ENCODE peak calls at places on chromosomes 6 and 20, in four cellular contexts. U is GM23338, D is SK-N-MC, C is prostate gland. W is an unnamed sample.

GRCh38 chr20:52747736-52748135 is 224.4 kb upstream of the TSHZ2 start:
- DNase-seq in U (peak; percentile 75), D (no peak), C (no peak), W (no peak)

GRCh38 chr20:34580588-34580940 is 22.0 kb downstream of the MAP1LC3A start:
- DNase-seq in U (no peak), D (no peak), C (no peak), W (no peak)

GRCh38 chr6:117501722-117502121 is 19.2 kb downstream of the DCBLD1 start:
- DNase-seq in U (no peak), D (no peak), C (no peak), W (no peak)

GRCh38 chr6:131250121-131250520 is 114.9 kb downstream of the AKAP7 start:
- DNase-seq in U (peak; percentile 77), D (no peak), C (peak; percentile 60), W (peak; percentile 78)

GRCh38 chr6:18237167-18237566 is 27.2 kb downstream of the DEK start:
- DNase-seq in U (no peak), D (no peak), C (no peak), W (no peak)

GRCh38 chr6:128513878-128514277 is 6.5 kb downstream of the PTPRK start:
- DNase-seq in U (no peak), D (no peak), C (no peak), W (no peak)

GRCh38 chr6:15522856-15523529 is 139.8 kb downstream of the DTNBP1 start:
- DNase-seq in U (no peak), D (no peak), C (no peak), W (no peak)

GRCh38 chr6:45714795-45715507 is 300.7 kb downstream of the CLIC5 start:
- DNase-seq in U (peak; percentile 92), D (peak; percentile 57), C (peak; percentile 77), W (peak; percentile 59)

GRCh38 chr6:119179062-119179461 is 100.6 kb upstream of the FAM184A start:
- DNase-seq in U (no peak), D (no peak), C (no peak), W (no peak)

GRCh38 chr6:147651249-147652063 is 143.0 kb downstream of the SAMD5 start:
- DNase-seq in U (peak; percentile 23), D (no peak), C (no peak), W (peak; percentile 20)

GRCh38 chr6:126182650-126183311 is 157.1 kb upstream of the CENPW start:
- DNase-seq in U (peak; percentile 24), D (no peak), C (no peak), W (no peak)

GRCh38 chr6:169082093-169082492 is 171.6 kb downstream of the THBS2 start:
- DNase-seq in U (no peak), D (no peak), C (no peak), W (no peak)

GRCh38 chr6:138537090-138537489 is 37.8 kb upstream of the NHSL1 start:
- DNase-seq in U (no peak), D (no peak), C (no peak), W (no peak)

GRCh38 chr20:14963262-14963663 is 625.9 kb upstream of the FLRT3 start:
- DNase-seq in U (no peak), D (no peak), C (peak; percentile 31), W (no peak)

GRCh38 chr6:158033751-158034702 is 52.4 kb downstream of the SYNJ2 start:
- DNase-seq in U (no peak), D (no peak), C (no peak), W (peak; percentile 83)

GRCh38 chr6:1044040-1044836 is 267.7 kb upstream of the FOXQ1 start:
- DNase-seq in U (no peak), D (no peak), C (peak; percentile 69), W (peak; percentile 32)

GRCh38 chr6:44800171-44800671 is 412.7 kb downstream of the CDC5L start:
- DNase-seq in U (no peak), D (no peak), C (peak; percentile 68), W (no peak)

GRCh38 chr6:106790935-106791334 is 161.6 kb downstream of the QRSL1 start:
- DNase-seq in U (no peak), D (no peak), C (no peak), W (no peak)

GRCh38 chr6:11414564-11414963 is 123.0 kb upstream of the TMEM170B start:
- DNase-seq in U (peak; percentile 66), D (no peak), C (peak; percentile 43), W (no peak)

GRCh38 chr6:17871836-17872235 is 115.6 kb downstream of the KIF13A start:
- DNase-seq in U (no peak), D (no peak), C (no peak), W (no peak)

GRCh38 chr20:44033344-44033743 is 118.7 kb downstream of the TOX2 start:
- DNase-seq in U (no peak), D (no peak), C (no peak), W (no peak)

GRCh38 chr20:48440916-48441315 is 386.9 kb downstream of the PREX1 start:
- DNase-seq in U (no peak), D (no peak), C (no peak), W (no peak)

DNA sequence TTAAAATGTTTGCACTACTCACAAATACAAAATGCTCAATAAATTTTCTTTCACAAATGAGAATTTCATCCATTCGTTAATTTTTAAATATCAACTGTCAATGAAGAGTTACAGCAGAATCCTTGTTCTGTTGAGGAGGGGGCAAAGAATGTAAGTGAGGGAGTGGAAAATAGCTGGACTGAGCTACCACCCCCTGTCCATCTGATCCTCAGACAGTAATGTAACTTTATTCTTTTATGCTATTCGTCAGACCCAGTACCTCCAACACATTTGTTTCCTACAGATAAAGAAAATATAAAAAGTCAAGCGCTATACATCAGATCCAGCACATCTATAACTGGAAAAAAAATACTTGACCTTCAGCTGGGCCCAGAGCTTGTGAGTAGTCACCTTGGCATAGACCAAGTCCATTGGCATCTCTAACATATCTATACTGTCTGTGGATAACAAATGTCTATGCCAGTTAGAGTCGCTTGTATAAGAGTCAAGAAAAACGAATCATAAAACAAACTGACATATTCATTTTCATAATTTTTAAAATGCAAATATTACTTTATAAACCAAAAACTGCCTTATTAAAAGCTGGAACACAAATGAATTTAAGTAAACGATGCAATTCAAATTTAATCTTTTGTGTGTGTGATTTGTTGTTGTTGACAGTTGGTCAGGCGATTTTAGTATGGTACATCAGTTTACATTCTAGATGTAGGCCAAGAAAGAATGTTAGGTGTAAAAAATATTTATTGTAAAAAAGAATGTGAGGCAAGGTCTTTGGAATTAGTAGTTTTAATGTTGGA is 57.2 kb upstream of the HFE start:
- DNase-seq in U (no peak), D (no peak), C (no peak), W (no peak)
- TF ChIP-seq POLR2AphosphoS5 in U (no peak), D (no peak), C (no peak), W (no peak)

DNA sequence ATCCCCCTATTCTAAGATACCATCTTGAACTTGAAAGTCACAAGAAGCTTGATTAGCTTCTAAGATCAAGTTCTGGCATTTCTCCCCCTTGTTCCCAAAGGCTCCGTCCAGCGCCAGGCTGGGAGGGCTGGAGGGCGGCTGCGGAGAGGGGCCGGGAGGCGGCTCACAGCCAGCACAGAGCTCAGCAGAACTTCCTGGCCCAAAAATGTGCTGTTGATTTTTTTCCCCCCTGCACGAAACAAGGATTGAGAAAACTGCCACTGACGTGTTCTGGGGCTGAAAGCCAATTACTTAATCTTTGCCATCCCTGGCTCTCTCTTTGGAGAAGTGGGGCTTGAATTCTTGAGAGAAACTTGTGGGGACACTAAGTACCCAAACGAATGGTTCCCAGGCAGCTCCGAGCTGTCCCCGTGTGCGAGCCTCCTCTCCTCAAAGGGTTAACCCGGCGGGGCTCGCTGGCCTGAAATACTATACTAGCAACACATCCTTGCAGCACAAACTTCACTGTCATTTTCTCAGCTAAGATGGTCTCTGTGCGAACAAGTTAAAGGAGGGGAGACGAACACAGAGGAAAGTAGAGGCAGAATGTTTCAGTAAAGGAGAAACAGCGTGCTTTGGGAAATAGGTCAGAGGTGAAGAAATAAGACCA is 454 bp downstream of the TRAF3IP2 start:
- DNase-seq in U (peak; percentile 83), D (no peak), C (peak; percentile 58), W (peak; percentile 64)
- H3K4me3 ChIP-seq in U (peak overlapping the region; percentile 58), D (no peak overlapping the region), C (peak overlapping the region; percentile 45), W (peak overlapping the region; percentile 28)

GRCh38 chr20:13784271-13784892 is 337 bp downstream of the ESF1 start:
- DNase-seq in U (no peak), D (no peak), C (no peak), W (no peak)
- TF ChIP-seq POLR2AphosphoS5 in U (no peak), D (peak; percentile 95), C (no peak), W (no peak)

DNA sequence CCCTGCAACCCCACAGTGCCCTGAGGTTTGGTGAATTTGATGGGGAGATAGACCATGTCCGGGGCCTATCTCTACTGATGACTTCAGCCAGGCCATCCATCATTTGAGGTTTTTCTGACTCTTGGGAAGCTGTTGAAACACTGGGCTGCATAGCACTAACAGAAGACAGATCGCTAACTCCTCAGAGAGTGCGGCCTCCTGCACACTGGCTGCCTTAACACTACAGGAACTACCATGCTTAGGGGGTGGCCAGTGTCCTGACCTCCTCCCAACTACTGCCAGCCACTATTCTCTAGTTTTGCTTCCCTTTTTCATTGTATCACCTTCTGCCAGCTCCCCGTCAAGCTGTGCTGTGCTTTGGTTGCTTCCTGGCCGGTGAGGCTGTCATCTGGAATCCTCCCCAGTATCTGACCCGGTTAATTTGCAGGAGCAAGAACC is 57.1 kb upstream of the TRAF3IP2 start:
- DNase-seq in U (no peak), D (no peak), C (peak; percentile 48), W (peak; percentile 26)
- H3K4me3 ChIP-seq in U (peak overlapping the region; percentile 38), D (no peak overlapping the region), C (no peak overlapping the region), W (no peak overlapping the region)

DNA sequence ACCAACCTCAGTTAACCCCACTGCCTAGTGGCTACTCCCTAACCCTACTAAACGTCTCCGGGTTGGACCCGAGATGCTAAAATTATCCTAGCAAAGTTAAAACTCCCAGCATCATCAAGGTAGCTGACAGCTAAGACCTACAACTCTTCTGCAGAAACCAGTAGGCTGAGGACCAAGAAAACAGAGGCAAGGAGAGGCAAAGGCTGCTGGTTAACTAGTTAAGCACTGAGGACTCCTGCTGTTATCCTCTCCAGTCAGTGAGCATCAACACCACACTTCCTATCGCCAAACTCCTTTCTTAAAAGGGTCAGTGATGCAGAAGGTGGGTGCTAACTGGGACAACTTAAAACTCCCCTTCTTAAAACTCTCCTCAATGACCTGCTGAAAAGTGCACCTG is 1.8 kb downstream of the TRERF1 start:
- DNase-seq in U (peak; percentile 63), D (no peak), C (no peak), W (no peak)
- TF ChIP-seq POLR2AphosphoS5 in U (peak; percentile 1), D (no peak), C (no peak), W (no peak)

DNA sequence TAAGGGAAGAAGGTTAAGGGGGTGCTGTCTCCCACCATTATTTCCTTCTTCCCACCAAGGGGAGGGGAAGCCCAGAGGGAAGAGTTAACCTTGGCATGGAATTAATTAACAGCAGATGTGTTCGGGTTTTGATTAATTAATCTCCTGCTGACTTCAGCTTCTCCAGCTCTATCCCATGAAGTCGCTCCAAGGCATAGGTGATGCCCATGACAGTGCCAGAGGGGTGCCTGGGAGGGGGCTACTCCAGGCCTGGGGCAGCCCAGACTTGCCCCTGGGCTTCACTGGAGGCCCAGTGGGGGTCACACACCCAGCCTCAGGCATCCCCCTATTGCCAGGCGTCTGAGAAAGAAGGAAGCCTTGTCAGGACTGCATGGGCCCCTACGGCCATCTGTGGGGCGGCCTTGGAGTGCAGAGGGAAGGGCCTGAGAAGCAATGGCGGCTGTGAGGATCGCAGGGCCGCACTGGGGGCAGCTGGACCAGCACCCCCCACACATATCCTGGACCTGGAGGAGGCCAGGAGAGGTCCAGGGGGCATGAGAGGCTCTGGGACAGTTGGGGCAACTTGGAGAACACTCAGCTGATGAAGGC is 16.3 kb downstream of the MDFI start:
- DNase-seq in U (no peak), D (peak; percentile 71), C (no peak), W (no peak)
- H3K4me3 ChIP-seq in U (no peak overlapping the region), D (no peak overlapping the region), C (no peak overlapping the region), W (no peak overlapping the region)

GRCh38 chr6:133894795-133895401 is 6.0 kb downstream of the TCF21 start:
- DNase-seq in U (no peak), D (no peak), C (no peak), W (no peak)
- TF ChIP-seq POLR2AphosphoS5 in U (no peak), D (no peak), C (no peak), W (peak; percentile 53)

W was measured in transverse colon.